ENCODE peak calls at places on chromosomes 4 and X, in four cellular contexts. J, W, K and R are unnamed samples.

GRCh38 chrX:149267878-149268813 is 237.0 kb downstream of the IDS start:
- DNase-seq in K (no peak), J (no peak), W (no peak), R (no peak)

GRCh38 chr4:105594094-105595010 is 41.9 kb downstream of the ARHGEF38 start:
- DNase-seq in K (no peak), W (no peak), J (no peak), R (no peak)

GRCh38 chr4:1187182-1187581 is 14.8 kb upstream of the SPON2 start:
- DNase-seq in K (no peak), J (no peak), W (no peak), R (no peak)

GRCh38 chrX:70087857-70088256 is 25.6 kb downstream of the OTUD6A start:
- DNase-seq in J (no peak), W (no peak), K (no peak), R (no peak)

GRCh38 chr4:74751856-74752255 is 42.5 kb downstream of the BTC start:
- DNase-seq in J (no peak), W (no peak), K (no peak), R (no peak)

GRCh38 chrX:53048169-53049126 is at the start of gene GPR173:
- DNase-seq in W (no peak), J (no peak), K (peak; percentile 50), R (no peak)

GRCh38 chr4:8402640-8403039 is 37.9 kb downstream of the ACOX3 start:
- DNase-seq in J (no peak), W (no peak), K (peak; percentile 53), R (peak; percentile 61)

GRCh38 chrX:124216396-124217124 is 115.9 kb upstream of the TEX13D start:
- DNase-seq in K (no peak), W (no peak), J (no peak), R (no peak)

GRCh38 chrX:133959972-133960371 is 25.4 kb downstream of the GPC3 start:
- DNase-seq in J (no peak), K (no peak), W (no peak), R (no peak)
- TF ChIP-seq CTCF in J (no peak), K (no peak), W (no peak), R (no peak)

DNA sequence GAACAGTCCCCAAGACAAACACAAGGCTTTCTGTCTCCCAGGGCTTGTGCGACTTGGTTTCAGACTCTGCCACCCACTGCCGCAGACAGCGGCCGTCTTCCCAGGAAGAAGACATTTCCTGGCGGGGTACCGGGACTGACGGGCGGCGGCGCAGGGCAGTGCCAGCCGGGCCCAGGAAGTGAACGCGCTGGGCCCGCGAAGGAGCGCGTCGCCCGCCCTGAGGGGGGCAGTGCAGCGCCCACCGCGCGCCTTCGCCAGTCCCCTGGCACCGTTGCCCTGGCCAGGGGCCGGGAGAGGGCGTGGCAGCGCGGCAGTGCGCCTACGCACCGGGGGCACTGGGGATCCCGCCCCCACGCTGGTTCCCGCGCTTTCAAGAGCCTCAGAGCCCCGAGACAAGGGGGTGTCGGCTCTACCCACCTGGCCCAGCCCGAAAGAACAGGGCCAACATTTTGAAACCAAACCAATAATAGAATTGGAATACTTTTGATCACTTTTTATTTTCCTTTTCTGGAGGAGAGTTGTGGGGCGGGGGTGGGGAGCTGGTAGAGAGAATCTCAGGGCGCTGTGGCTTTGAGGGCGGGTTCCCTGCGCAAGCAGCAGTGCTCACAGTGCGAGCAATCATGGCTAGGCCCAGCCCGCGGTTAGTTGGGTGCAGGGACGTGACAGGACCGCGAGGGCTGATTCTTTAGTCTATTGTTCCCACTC is 23.6 kb upstream of the APLN start:
- DNase-seq in W (no peak), J (peak; percentile 52), K (peak; percentile 72), R (no peak)
- TF ChIP-seq CTCF in W (no peak), J (no peak), K (peak; percentile 45), R (peak; percentile 14)

GRCh38 chr4:40514409-40515025 is 115.1 kb downstream of the RBM47 start:
- DNase-seq in J (no peak), W (no peak), K (no peak), R (no peak)
- TF ChIP-seq CTCF in J (no peak), W (no peak), K (no peak), R (no peak)

GRCh38 chr4:168832746-168833575 is 177.1 kb downstream of the CBR4 start:
- DNase-seq in J (peak; percentile 16), K (no peak), W (peak; percentile 62), R (no peak)
- TF ChIP-seq CTCF in J (no peak), K (no peak), W (no peak), R (peak; percentile 67)

DNA sequence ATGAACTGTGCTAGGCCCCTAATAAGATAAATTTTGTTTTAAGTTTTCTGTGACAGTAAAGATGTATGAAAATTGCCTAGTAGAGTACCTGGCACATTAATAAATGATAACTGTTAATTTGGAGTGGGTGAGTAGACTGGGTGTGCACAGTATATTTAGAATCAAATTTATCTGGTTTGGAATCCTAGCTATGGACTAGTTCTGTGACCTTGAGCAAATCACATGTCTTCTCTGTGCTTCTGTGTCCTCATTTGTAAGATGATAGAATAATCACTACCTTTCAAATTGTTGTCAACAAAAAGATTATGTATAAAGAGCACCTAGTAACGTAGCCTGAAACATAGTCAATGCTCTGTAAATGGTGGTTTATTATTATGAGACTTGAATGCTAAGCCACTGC is 170.2 kb downstream of the AR start:
- DNase-seq in J (no peak), W (no peak), K (no peak), R (no peak)
- TF ChIP-seq CTCF in J (no peak), W (no peak), K (no peak), R (no peak)

DNA sequence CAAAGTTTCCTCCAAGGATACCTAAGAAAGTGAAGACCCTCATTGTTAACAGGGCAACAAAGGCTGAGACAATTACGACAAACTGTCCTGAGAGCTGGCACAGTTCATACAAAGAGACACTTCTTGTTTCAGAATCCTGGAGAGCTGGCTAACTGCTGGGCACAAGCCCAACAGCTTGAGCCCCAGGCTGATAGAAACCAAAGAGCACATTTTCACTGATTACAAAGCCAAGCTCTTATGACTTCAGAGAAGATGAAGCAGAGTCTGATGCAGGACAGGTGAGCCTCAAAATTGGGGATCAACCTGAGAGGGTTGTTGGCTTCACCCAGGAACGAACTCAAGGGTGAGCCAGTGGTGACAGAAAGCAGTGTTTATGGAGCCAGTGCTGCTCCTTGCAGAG is 183.9 kb downstream of the EVC2 start:
- DNase-seq in K (no peak), J (no peak), W (no peak), R (no peak)
- TF ChIP-seq CTCF in K (no peak), J (no peak), W (no peak), R (no peak)